ENCODE peak calls at places on chromosomes 12 and 14, in five cellular contexts. N is AG04450, W is thoracic aorta, S is pancreas, K is tibial nerve. T is an unnamed sample.

GRCh38 chr14:68976160-68977067 is 2.7 kb downstream of the ACTN1 start:
- DNase-seq in K (no peak), W (no peak), S (peak), N (no peak), T (no peak)

GRCh38 chr12:40734283-40734682 is 42.0 kb downstream of the CNTN1 start:
- DNase-seq in K (no peak), W (no peak), S (no peak), N (no peak), T (no peak)

GRCh38 chr12:29709056-29709455 is 74.7 kb downstream of the TMTC1 start:
- DNase-seq in N (no peak), S (no peak), K (no peak), W (no peak), T (no peak)

GRCh38 chr12:4144676-4145075 is 128.9 kb upstream of the CCND2 start:
- DNase-seq in S (no peak), K (no peak), W (no peak), N (no peak), T (no peak)

GRCh38 chr12:84463756-84464495 is 448.7 kb downstream of the SLC6A15 start:
- DNase-seq in N (peak), K (no peak), S (no peak), W (no peak), T (no peak)

GRCh38 chr12:105317453-105317852 is 13.0 kb upstream of the C12orf75 start:
- DNase-seq in W (no peak), N (no peak), K (no peak), S (no peak), T (no peak)

GRCh38 chr12:14394317-14395058 is 29.0 kb downstream of the ATF7IP start:
- DNase-seq in W (no peak), K (no peak), S (no peak), N (peak), T (no peak)

GRCh38 chr12:120485914-120486881 is 9.7 kb upstream of the DYNLL1 start:
- DNase-seq in W (no peak), K (no peak), S (no peak), N (no peak), T (no peak)

GRCh38 chr14:37061697-37062096 is 110.7 kb downstream of the SLC25A21 start:
- DNase-seq in W (no peak), S (no peak), K (no peak), N (no peak), T (peak)

GRCh38 chr14:58749066-58749669 is 111.4 kb downstream of the DACT1 start:
- DNase-seq in K (peak), N (peak), W (no peak), S (no peak), T (no peak)

GRCh38 chr12:5227722-5228274 is 184.1 kb downstream of the KCNA5 start:
- DNase-seq in K (no peak), W (no peak), S (no peak), N (no peak), T (no peak)

GRCh38 chr12:67853204-67853603 is 136.0 kb upstream of the IFNG-AS1 start:
- DNase-seq in K (no peak), W (no peak), N (no peak), S (no peak), T (no peak)

GRCh38 chr14:84584526-84584925 is 945.4 kb upstream of the FLRT2 start:
- DNase-seq in S (no peak), N (no peak), W (no peak), K (no peak), T (no peak)

GRCh38 chr12:12070674-12071661 is at the start of gene BCL2L14:
- DNase-seq in W (no peak), S (no peak), K (no peak), N (no peak), T (no peak)

GRCh38 chr12:64099430-64099829 is 122.7 kb downstream of the KICS2 start:
- DNase-seq in W (no peak), K (peak), S (no peak), N (peak), T (no peak)

GRCh38 chr14:49461529-49462401 is 124.4 kb downstream of the RPS29 start:
- DNase-seq in S (no peak), K (peak), N (peak), W (peak), T (peak)

GRCh38 chr12:100337299-100337698 is 19.6 kb upstream of the SLC17A8 start:
- DNase-seq in W (no peak), S (no peak), K (no peak), N (no peak), T (no peak)

GRCh38 chr12:71999795-72000194 is 61.1 kb downstream of the TPH2 start:
- DNase-seq in S (no peak), K (no peak), N (no peak), W (no peak), T (no peak)

GRCh38 chr14:63492391-63492790 is 50.8 kb downstream of the PPP2R5E start:
- DNase-seq in W (no peak), N (no peak), K (no peak), S (no peak), T (no peak)

GRCh38 chr14:22232486-22232885 is 356.5 kb downstream of the DAD1 start:
- DNase-seq in K (no peak), W (no peak), S (no peak), N (no peak), T (no peak)

GRCh38 chr12:27355486-27355885 is 22.9 kb downstream of the BMAL2 start:
- DNase-seq in N (no peak), W (no peak), S (no peak), K (no peak), T (no peak)

GRCh38 chr12:114691196-114691595 is 7.2 kb upstream of the TBX3 start:
- DNase-seq in K (no peak), N (no peak), W (no peak), S (no peak), T (no peak)

GRCh38 chr14:72420749-72421452 is 473.0 kb downstream of the DPF3 start:
- DNase-seq in N (peak), S (no peak), W (no peak), K (peak), T (peak)

GRCh38 chr12:95215925-95216324 is 1.3 kb downstream of the FGD6 start:
- DNase-seq in K (no peak), W (no peak), N (no peak), S (no peak), T (no peak)

GRCh38 chr12:120362516-120363273 is 6.3 kb downstream of the MSI1 start:
- DNase-seq in K (no peak), W (no peak), N (no peak), S (no peak), T (no peak)

GRCh38 chr14:59028476-59029202 is 159.8 kb upstream of the DAAM1 start:
- DNase-seq in S (peak), N (peak), K (peak), W (no peak), T (peak)

GRCh38 chr14:100237735-100238418 is 1.1 kb upstream of the YY1 start:
- DNase-seq in N (no peak), S (peak), W (no peak), K (peak), T (peak)

GRCh38 chr14:101604935-101605767 is 43.9 kb downstream of the DIO3 start:
- DNase-seq in K (no peak), S (no peak), W (no peak), N (no peak), T (peak)

DNA sequence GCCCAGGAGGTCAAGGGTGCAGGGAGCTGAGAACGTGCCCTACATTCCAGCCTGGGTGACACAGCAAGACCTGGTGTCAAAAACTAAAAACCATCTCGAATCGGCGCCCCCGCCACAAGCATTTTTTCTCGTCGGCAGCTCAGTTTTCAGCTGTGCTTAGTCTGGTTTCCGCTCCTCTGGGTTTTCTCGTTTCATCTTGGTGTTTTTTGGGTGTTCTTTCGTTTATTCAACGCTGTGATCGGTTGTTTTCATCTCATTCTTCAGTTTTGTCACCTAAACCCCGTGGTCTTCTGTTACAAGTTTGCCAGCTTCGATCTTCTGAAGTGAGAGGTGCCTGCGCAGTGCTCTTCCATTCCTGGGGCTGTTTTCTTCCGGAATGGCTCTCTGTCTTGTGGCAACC is 41.4 kb downstream of the NOC4L start:
- DNase-seq in K (no peak), N (no peak), W (no peak), S (peak), T (no peak)
- H3K27ac ChIP-seq in K (no peak), N (no peak), W (no peak), S (no peak), T (no peak)

GRCh38 chr14:55097894-55098560 is 31.0 kb upstream of the LGALS3 start:
- DNase-seq in S (no peak), K (peak), W (no peak), N (no peak), T (no peak)
- H3K27ac ChIP-seq in S (peak), K (peak), W (no peak), N (no peak), T (no peak)

DNA sequence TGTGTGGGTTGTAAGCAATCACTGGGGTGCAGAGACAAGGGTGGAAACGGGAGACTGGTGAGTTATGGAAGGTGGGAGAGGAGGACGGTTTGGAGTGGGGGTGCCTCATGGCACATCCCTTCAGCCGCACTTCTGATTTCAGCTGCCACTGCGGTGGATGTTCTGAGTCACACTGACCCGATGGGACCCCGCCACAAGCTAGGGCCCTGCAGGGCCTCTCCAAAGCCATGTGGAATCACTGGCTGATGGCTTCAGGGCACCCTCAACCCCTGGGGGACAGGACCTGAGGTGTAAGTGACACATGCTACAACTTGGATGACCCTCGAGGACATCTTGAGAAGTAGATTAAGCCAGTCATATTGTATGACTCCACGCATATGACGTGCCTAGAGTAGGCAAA is 53.7 kb downstream of the GPR68 start:
- DNase-seq in W (no peak), S (no peak), N (no peak), K (no peak), T (no peak)
- H3K27ac ChIP-seq in W (no peak), S (no peak), N (no peak), K (no peak), T (no peak)

GRCh38 chr12:9787340-9787737 is 26.6 kb upstream of the CD69 start:
- DNase-seq in W (no peak), K (no peak), N (no peak), S (no peak), T (no peak)
- H3K27ac ChIP-seq in W (no peak), K (no peak), N (no peak), S (no peak), T (no peak)

GRCh38 chr14:76502219-76502618 is 126.3 kb downstream of the ESRRB start:
- DNase-seq in N (no peak), K (no peak), S (no peak), W (no peak), T (no peak)
- H3K27ac ChIP-seq in N (no peak), K (no peak), S (no peak), W (no peak), T (no peak)

GRCh38 chr12:6354539-6355393 is 12.9 kb upstream of the TNFRSF1A start:
- DNase-seq in W (no peak), S (no peak), K (no peak), N (no peak), T (no peak)
- H3K27ac ChIP-seq in W (no peak), S (no peak), K (no peak), N (no peak), T (peak)

DNA sequence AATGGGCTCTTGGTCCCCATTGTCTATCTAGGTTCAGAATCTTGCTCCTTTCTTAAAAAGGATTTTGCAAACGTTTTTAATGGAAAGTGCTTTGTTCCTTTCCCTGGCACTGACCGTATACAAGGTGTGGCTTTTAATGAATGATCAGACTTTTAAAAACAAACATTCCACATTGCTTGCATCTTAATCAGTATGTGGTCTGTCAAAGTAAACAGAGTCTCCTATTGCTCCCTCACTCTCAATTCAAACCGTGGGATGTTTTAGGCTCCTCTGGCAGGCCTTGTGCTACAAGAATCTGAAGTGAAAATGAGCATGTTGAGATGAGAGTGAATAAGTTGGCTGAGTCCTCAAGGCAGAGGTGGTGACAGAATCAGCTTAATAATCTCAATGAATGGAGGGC is 107.0 kb downstream of the VRK1 start:
- DNase-seq in S (no peak), K (no peak), W (no peak), N (no peak), T (no peak)
- H3K27ac ChIP-seq in S (no peak), K (no peak), W (no peak), N (no peak), T (no peak)

DNA sequence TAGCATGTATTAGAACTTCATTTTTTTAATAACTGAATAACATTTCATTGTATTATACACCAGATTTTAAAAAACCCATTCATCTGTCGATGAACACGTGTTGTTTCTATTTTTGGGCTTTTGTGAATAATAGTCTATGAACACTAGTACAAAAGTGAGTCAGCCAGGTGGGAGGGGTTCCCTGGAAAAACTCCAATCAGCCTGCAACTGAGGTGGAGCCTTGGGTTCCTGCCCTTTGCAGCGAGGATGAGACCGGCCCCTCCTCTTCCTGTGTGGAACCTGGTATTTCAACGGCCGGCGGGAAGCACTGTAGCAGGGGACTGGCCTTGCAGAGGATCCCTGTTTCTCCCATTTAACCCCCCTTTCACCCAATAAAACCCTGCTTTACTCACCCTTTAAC is 56.1 kb downstream of the LMNTD1 start:
- DNase-seq in S (no peak), W (no peak), K (no peak), N (no peak), T (no peak)
- H3K27ac ChIP-seq in S (no peak), W (no peak), K (no peak), N (no peak), T (no peak)